ENCODE peak calls at places on chromosomes 12 and 14, in seven cellular contexts. R, S, H, B, C, Q and E are unnamed samples.

GRCh38 chr14:28758253-28758915 is 8.2 kb upstream of the FOXG1 start:
- DNase-seq in R (no peak), S (no peak), H (no peak), B (no peak), C (no peak), Q (no peak), E (no peak)

GRCh38 chr14:76926521-76927251 is 100.5 kb downstream of the LRRC74A start:
- DNase-seq in R (peak), S (peak), H (no peak), B (no peak), C (no peak), Q (no peak), E (peak)

GRCh38 chr12:4934651-4935050 is 24.9 kb downstream of the KCNA1 start:
- DNase-seq in R (no peak), S (peak), H (no peak), B (no peak), C (no peak), Q (no peak), E (no peak)

GRCh38 chr12:27020761-27021160 is 1.6 kb upstream of the MED21 start:
- DNase-seq in R (no peak), S (no peak), H (no peak), B (no peak), C (no peak), Q (no peak), E (no peak)

GRCh38 chr12:90672081-90672480 is 282.9 kb downstream of the CCER1 start:
- DNase-seq in R (no peak), S (no peak), H (no peak), B (no peak), C (no peak), Q (no peak), E (no peak)

GRCh38 chr12:25497021-25497420 is 56.1 kb downstream of the LMNTD1 start:
- DNase-seq in R (no peak), S (peak), H (no peak), B (peak), C (no peak), Q (no peak), E (no peak)

GRCh38 chr14:33317675-33318074 is 379.0 kb downstream of the NPAS3 start:
- DNase-seq in R (no peak), S (no peak), H (no peak), B (no peak), C (no peak), Q (no peak), E (no peak)

GRCh38 chr12:131102493-131102931 is 148.8 kb downstream of the ADGRD1 start:
- DNase-seq in R (no peak), S (no peak), H (no peak), B (no peak), C (no peak), Q (no peak), E (no peak)

GRCh38 chr12:128052777-128053176 is 214.2 kb upstream of the TMEM132C start:
- DNase-seq in R (no peak), S (no peak), H (no peak), B (no peak), C (no peak), Q (no peak), E (no peak)

GRCh38 chr14:60805881-60806569 is 71.5 kb downstream of the MNAT1 start:
- DNase-seq in R (no peak), S (peak), H (no peak), B (peak), C (peak), Q (peak), E (no peak)

GRCh38 chr12:77720258-77720657 is 110.4 kb upstream of the NAV3 start:
- DNase-seq in R (no peak), S (no peak), H (no peak), B (no peak), C (peak), Q (no peak), E (no peak)